ENCODE peak calls at places on chromosomes 12 and 14, in eight cellular contexts. R is stomach, L is SK-N-SH, A is transverse colon, P is Panc1, Z is suprapubic skin, G is prostate gland, K is GM12892. V is an unnamed sample.

GRCh38 chr12:65565601-65566560 is 258.4 kb upstream of the HMGA2 start:
- DNase-seq in R (no peak), L (no peak), A (no peak), P (no peak), Z (no peak), G (no peak), K (no peak), V (no peak)

GRCh38 chr14:91899213-91899612 is 31.9 kb upstream of the TC2N start:
- DNase-seq in R (peak), L (no peak), A (no peak), P (no peak), Z (no peak), G (no peak), K (no peak), V (no peak)

GRCh38 chr14:66403183-66403582 is 83.0 kb upstream of the CCDC196 start:
- DNase-seq in R (no peak), L (no peak), A (no peak), P (peak), Z (no peak), G (no peak), K (no peak), V (no peak)

GRCh38 chr14:32728957-32729356 is 209.7 kb upstream of the NPAS3 start:
- DNase-seq in R (no peak), L (no peak), A (no peak), P (no peak), Z (no peak), G (no peak), K (no peak), V (no peak)

GRCh38 chr14:52402812-52403526 is 88.9 kb downstream of the PTGER2 start:
- DNase-seq in R (no peak), L (no peak), A (peak), P (no peak), Z (no peak), G (no peak), K (no peak), V (no peak)

GRCh38 chr12:68158427-68158826 is 1.1 kb downstream of the IFNG start:
- DNase-seq in R (no peak), L (no peak), A (no peak), P (no peak), Z (no peak), G (no peak), K (no peak), V (no peak)

GRCh38 chr14:72613196-72613974 is 280.5 kb downstream of the DPF3 start:
- DNase-seq in R (peak), L (peak), A (peak), P (no peak), Z (no peak), G (no peak), K (no peak), V (no peak)

GRCh38 chr12:54853933-54854538 is at the start of gene MUCL1:
- DNase-seq in R (peak), L (peak), A (peak), P (peak), Z (no peak), G (peak), K (peak), V (peak)

GRCh38 chr12:12620730-12621315 is 9.1 kb downstream of the CREBL2 start:
- DNase-seq in R (no peak), L (no peak), A (no peak), P (no peak), Z (no peak), G (no peak), K (no peak), V (no peak)

GRCh38 chr14:89973234-89973823 is 17.6 kb downstream of the TDP1 start:
- DNase-seq in R (peak), L (peak), A (peak), P (peak), Z (no peak), G (peak), K (peak), V (peak)

GRCh38 chr14:68782091-68782981 is 10.5 kb downstream of the ZFP36L1 start:
- DNase-seq in R (peak), L (no peak), A (no peak), P (no peak), Z (peak), G (no peak), K (no peak), V (no peak)

GRCh38 chr12:51897181-51897580 is 9.3 kb downstream of the ANKRD33 start:
- DNase-seq in R (no peak), L (peak), A (no peak), P (no peak), Z (no peak), G (no peak), K (no peak), V (no peak)

GRCh38 chr12:68348419-68348818 is 16.3 kb upstream of the MDM1 start:
- DNase-seq in R (no peak), L (no peak), A (no peak), P (no peak), Z (no peak), G (no peak), K (no peak), V (no peak)

GRCh38 chr12:94650143-94651056 is at the start of gene TMCC3:
- DNase-seq in R (peak), L (peak), A (peak), P (no peak), Z (peak), G (peak), K (peak), V (peak)

GRCh38 chr12:20212658-20213387 is 155.5 kb upstream of the PDE3A start:
- DNase-seq in R (peak), L (peak), A (peak), P (no peak), Z (peak), G (peak), K (no peak), V (no peak)

GRCh38 chr12:132700212-132700913 is 10.3 kb upstream of the PGAM5 start:
- DNase-seq in R (no peak), L (no peak), A (no peak), P (peak), Z (no peak), G (no peak), K (no peak), V (no peak)

GRCh38 chr14:105473033-105473676 is 1.5 kb upstream of the CRIP2 start:
- DNase-seq in R (no peak), L (peak), A (no peak), P (no peak), Z (peak), G (no peak), K (no peak), V (no peak)

GRCh38 chr12:1605129-1606020 is 11.0 kb upstream of the FBXL14 start:
- DNase-seq in R (peak), L (peak), A (peak), P (peak), Z (peak), G (peak), K (no peak), V (no peak)

GRCh38 chr14:95196826-95197497 is 39.6 kb upstream of the DICER1 start:
- DNase-seq in R (no peak), L (no peak), A (no peak), P (no peak), Z (no peak), G (no peak), K (no peak), V (no peak)

GRCh38 chr12:80412343-80412953 is 31.6 kb upstream of the PTPRQ start:
- DNase-seq in R (no peak), L (peak), A (no peak), P (peak), Z (no peak), G (peak), K (no peak), V (no peak)

GRCh38 chr14:99148131-99148530 is 123.9 kb downstream of the BCL11B start:
- DNase-seq in R (peak), L (no peak), A (no peak), P (no peak), Z (no peak), G (no peak), K (no peak), V (no peak)

GRCh38 chr12:30533518-30533917 is 162.2 kb downstream of the IPO8 start:
- DNase-seq in R (no peak), L (no peak), A (no peak), P (no peak), Z (no peak), G (no peak), K (no peak), V (no peak)

GRCh38 chr12:132207083-132207775 is 63.0 kb downstream of the NOC4L start:
- DNase-seq in R (no peak), L (no peak), A (no peak), P (no peak), Z (no peak), G (no peak), K (no peak), V (no peak)

GRCh38 chr12:124494751-124495129 is 72.7 kb downstream of the NCOR2 start:
- DNase-seq in R (no peak), L (no peak), A (no peak), P (no peak), Z (no peak), G (no peak), K (no peak), V (no peak)

GRCh38 chr14:26125039-26125438 is 472.8 kb downstream of the NOVA1 start:
- DNase-seq in R (no peak), L (no peak), A (no peak), P (no peak), Z (no peak), G (no peak), K (no peak), V (no peak)

GRCh38 chr14:35042632-35043031 is 3.4 kb upstream of the FAM177A1 start:
- DNase-seq in R (no peak), L (no peak), A (no peak), P (no peak), Z (no peak), G (no peak), K (no peak), V (no peak)

GRCh38 chr12:12979731-12980259 is 20.3 kb downstream of the HEBP1 start:
- DNase-seq in R (no peak), L (no peak), A (no peak), P (no peak), Z (no peak), G (no peak), K (no peak), V (no peak)

GRCh38 chr14:61661471-61661988 is 33.8 kb upstream of the HIF1A start:
- DNase-seq in R (no peak), L (no peak), A (no peak), P (no peak), Z (no peak), G (no peak), K (no peak), V (no peak)

GRCh38 chr12:103586791-103587370 is at the start of gene STAB2:
- DNase-seq in R (no peak), L (no peak), A (no peak), P (no peak), Z (no peak), G (no peak), K (no peak), V (no peak)

GRCh38 chr12:20128926-20129325 is 239.4 kb upstream of the PDE3A start:
- DNase-seq in R (no peak), L (no peak), A (no peak), P (no peak), Z (no peak), G (no peak), K (no peak), V (no peak)

GRCh38 chr14:78836777-78837176 is 666.6 kb downstream of the NRXN3 start:
- DNase-seq in R (peak), L (peak), A (peak), P (peak), Z (no peak), G (peak), K (no peak), V (peak)

GRCh38 chr14:105350450-105351244 is 36.1 kb downstream of the PACS2 start:
- DNase-seq in R (no peak), L (no peak), A (no peak), P (no peak), Z (no peak), G (no peak), K (no peak), V (no peak)

GRCh38 chr14:24283796-24284460 is 12.5 kb upstream of the RABGGTA start:
- DNase-seq in R (no peak), L (no peak), A (no peak), P (no peak), Z (no peak), G (no peak), K (no peak), V (no peak)

GRCh38 chr12:22740656-22741350 is 115.8 kb downstream of the ETNK1 start:
- DNase-seq in R (no peak), L (no peak), A (no peak), P (no peak), Z (no peak), G (no peak), K (no peak), V (no peak)

GRCh38 chr12:1047898-1048660 is 57.1 kb downstream of the ERC1 start:
- DNase-seq in R (no peak), L (peak), A (no peak), P (no peak), Z (no peak), G (no peak), K (no peak), V (no peak)

GRCh38 chr12:48356041-48356768 is 5.5 kb upstream of the ZNF641 start:
- DNase-seq in R (no peak), L (no peak), A (no peak), P (no peak), Z (no peak), G (no peak), K (no peak), V (no peak)

GRCh38 chr12:94326727-94327126 is 132.9 kb downstream of the CEP83 start:
- DNase-seq in R (no peak), L (no peak), A (no peak), P (no peak), Z (no peak), G (no peak), K (no peak), V (no peak)

GRCh38 chr12:116528067-116528466 is 31.1 kb upstream of the MAP1LC3B2 start:
- DNase-seq in R (no peak), L (no peak), A (no peak), P (no peak), Z (no peak), G (no peak), K (no peak), V (no peak)

GRCh38 chr12:116528498-116528897 is 30.7 kb upstream of the MAP1LC3B2 start:
- DNase-seq in R (no peak), L (no peak), A (no peak), P (no peak), Z (no peak), G (no peak), K (no peak), V (no peak)

GRCh38 chr12:116524964-116525379 is 34.2 kb upstream of the MAP1LC3B2 start:
- DNase-seq in R (no peak), L (no peak), A (no peak), P (no peak), Z (no peak), G (no peak), K (no peak), V (no peak)

GRCh38 chr12:116524311-116524710 is 34.9 kb upstream of the MAP1LC3B2 start:
- DNase-seq in R (no peak), L (no peak), A (no peak), P (no peak), Z (no peak), G (no peak), K (no peak), V (no peak)

DNA sequence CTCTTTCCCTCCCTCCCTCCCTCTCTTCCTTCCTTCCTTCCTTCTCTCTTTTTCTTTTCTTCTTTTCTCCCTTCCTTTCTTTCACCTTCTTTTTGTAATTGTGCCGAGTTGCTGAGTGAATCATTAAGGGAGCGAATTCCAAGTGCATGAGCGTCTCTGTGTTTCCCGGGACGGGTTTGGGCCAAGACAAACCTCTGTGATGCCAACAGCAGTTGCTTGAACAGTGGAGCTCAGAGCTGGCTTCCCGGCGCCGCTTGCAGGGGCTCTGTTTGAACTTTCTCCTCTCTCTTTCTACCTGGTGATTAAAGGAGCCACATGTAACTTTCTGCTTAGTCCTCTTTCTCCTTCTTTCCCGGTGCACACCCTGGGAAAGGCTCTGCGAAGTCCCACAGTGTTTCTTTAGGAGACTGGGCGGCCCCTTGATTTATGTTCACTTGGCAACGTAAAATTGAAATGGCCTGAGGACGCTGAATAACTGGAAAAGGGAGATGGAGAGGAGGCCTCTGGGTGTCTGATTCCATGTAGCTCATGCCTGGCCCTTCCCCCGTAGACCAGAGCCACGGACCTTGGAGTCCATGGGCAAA is 33.7 kb upstream of the MAP1LC3B2 start:
- DNase-seq in R (peak), L (no peak), A (peak), P (no peak), Z (peak), G (peak), K (no peak), V (no peak)
- TF ChIP-seq POLR2AphosphoS5 in R (no peak), L (peak), A (peak), P (peak), Z (no peak), G (peak), K (no peak), V (no peak)

GRCh38 chr12:53098982-53099651 is 1.6 kb downstream of the IGFBP6 start:
- DNase-seq in R (peak), L (peak), A (peak), P (peak), Z (peak), G (peak), K (peak), V (peak)

GRCh38 chr12:53097207-53097563 is 282 bp upstream of the IGFBP6 start:
- DNase-seq in R (no peak), L (peak), A (no peak), P (no peak), Z (no peak), G (no peak), K (no peak), V (no peak)

GRCh38 chr12:53096761-53097160 is 706 bp upstream of the IGFBP6 start:
- DNase-seq in R (peak), L (no peak), A (no peak), P (no peak), Z (peak), G (no peak), K (no peak), V (no peak)

GRCh38 chr12:53098354-53098981 is 1.0 kb downstream of the IGFBP6 start:
- DNase-seq in R (peak), L (no peak), A (peak), P (no peak), Z (peak), G (no peak), K (no peak), V (no peak)

DNA sequence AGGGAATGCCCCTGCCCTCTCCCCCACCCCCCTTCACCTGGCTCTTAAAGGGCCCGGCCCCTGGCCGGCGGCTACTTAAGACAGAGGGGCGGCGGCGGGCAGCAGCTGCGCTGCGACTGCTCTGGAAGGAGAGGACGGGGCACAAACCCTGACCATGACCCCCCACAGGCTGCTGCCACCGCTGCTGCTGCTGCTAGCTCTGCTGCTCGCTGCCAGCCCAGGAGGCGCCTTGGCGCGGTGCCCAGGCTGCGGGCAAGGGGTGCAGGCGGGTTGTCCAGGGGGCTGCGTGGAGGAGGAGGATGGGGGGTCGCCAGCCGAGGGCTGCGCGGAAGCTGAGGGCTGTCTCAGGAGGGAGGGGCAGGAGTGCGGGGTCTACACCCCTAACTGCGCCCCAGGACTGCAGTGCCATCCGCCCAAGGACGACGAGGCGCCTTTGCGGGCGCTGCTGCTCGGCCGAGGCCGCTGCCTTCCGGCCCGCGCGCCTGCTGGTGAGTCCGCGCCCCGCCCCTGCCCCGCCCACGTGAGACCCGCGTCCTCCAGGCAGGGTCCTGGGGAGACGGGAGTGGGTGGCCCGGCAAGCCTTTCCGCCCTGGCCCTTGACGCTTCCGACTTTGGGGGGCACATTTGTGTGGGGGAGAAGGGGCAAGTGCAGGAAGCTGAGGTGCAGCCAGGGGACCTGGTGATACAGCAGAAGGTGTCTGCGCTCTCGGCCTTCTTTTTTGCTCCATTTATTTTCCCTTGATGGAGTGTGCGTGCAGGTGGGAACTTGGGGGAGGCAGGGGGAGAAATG is at the start of gene IGFBP6:
- DNase-seq in R (peak), L (peak), A (peak), P (no peak), Z (peak), G (no peak), K (no peak), V (no peak)
- TF ChIP-seq POLR2AphosphoS5 in R (peak), L (peak), A (no peak), P (no peak), Z (no peak), G (no peak), K (no peak), V (no peak)

DNA sequence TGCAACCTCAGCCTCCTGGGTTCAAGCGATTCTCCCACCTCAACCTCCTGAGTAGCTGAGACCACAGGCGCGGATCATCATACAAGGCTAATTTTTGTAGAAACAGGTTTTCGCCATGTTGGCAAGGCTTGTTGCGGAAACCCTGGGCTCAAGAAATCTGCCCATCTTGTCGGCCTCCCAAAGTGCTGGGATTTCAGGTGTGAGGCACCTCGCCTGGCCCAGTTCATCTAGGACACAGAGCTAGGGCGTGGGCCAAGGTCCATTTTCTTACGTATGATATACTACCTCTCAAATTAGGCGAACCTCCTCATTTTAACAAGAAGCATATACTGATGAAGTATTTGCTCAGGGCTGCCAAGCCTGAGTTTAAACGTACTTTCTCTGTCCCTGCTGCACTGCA is 2.1 kb downstream of the RPS29 start:
- DNase-seq in R (no peak), L (no peak), A (no peak), P (no peak), Z (no peak), G (no peak), K (no peak), V (no peak)
- TF ChIP-seq POLR2AphosphoS5 in R (no peak), L (no peak), A (no peak), P (no peak), Z (no peak), G (no peak), K (no peak), V (no peak)

GRCh38 chr12:78034025-78034424 is 203.3 kb downstream of the NAV3 start:
- DNase-seq in R (no peak), L (no peak), A (no peak), P (no peak), Z (no peak), G (no peak), K (no peak), V (no peak)
- TF ChIP-seq POLR2AphosphoS5 in R (no peak), L (no peak), A (no peak), P (no peak), Z (no peak), G (no peak), K (no peak), V (no peak)

GRCh38 chr14:75578786-75579781 is 664 bp downstream of the FLVCR2 start:
- DNase-seq in R (no peak), L (no peak), A (peak), P (no peak), Z (no peak), G (peak), K (no peak), V (no peak)
- TF ChIP-seq POLR2AphosphoS5 in R (no peak), L (no peak), A (peak), P (no peak), Z (no peak), G (no peak), K (no peak), V (no peak)

GRCh38 chr12:77837876-77838291 is 7.2 kb downstream of the NAV3 start:
- DNase-seq in R (no peak), L (no peak), A (no peak), P (no peak), Z (no peak), G (no peak), K (no peak), V (no peak)
- TF ChIP-seq POLR2AphosphoS5 in R (no peak), L (no peak), A (no peak), P (no peak), Z (no peak), G (no peak), K (no peak), V (no peak)